ENCODE peak calls at places on chromosomes 5 and 9, in four cellular contexts. Z, G, K and N are unnamed samples. For H3K79me2, the result is how much of the 10 kb centered on the place peaks cover.

GRCh38 chr9:589723-590122 is 251.8 kb upstream of the DMRT1 start:
- DNase-seq in K (peak), G (peak), Z (no peak), N (no peak)

GRCh38 chr9:110049699-110050450 is 158.1 kb downstream of the C9orf152 start:
- DNase-seq in Z (peak), K (peak), G (peak), N (peak)

GRCh38 chr9:133538176-133538575 is 3.7 kb downstream of the ADAMTSL2 start:
- DNase-seq in G (no peak), K (no peak), Z (no peak), N (no peak)

GRCh38 chr9:138009456-138010273 is 132.1 kb downstream of the CACNA1B start:
- DNase-seq in Z (no peak), G (no peak), K (no peak), N (no peak)

GRCh38 chr5:150345716-150346115 is 11.8 kb upstream of the TCOF1 start:
- DNase-seq in G (no peak), Z (no peak), K (no peak), N (no peak)

GRCh38 chr9:73037613-73038012 is 84.8 kb upstream of the ALDH1A1 start:
- DNase-seq in K (no peak), Z (no peak), G (no peak), N (no peak)

GRCh38 chr5:180643191-180643851 is 6.1 kb downstream of the FLT4 start:
- DNase-seq in Z (no peak), G (no peak), K (no peak), N (no peak)

GRCh38 chr5:145752947-145753346 is 82.2 kb downstream of the PRELID2 start:
- DNase-seq in Z (no peak), K (no peak), G (no peak), N (peak)

GRCh38 chr5:180006116-180006515 is 65.4 kb downstream of the RNF130 start:
- DNase-seq in Z (no peak), G (no peak), K (no peak), N (no peak)

GRCh38 chr9:105419981-105420597 is 27.7 kb upstream of the FSD1L start:
- DNase-seq in K (no peak), G (no peak), Z (no peak), N (no peak)

GRCh38 chr5:130034872-130035271 is 130.6 kb downstream of the CHSY3 start:
- DNase-seq in K (no peak), G (no peak), Z (no peak), N (no peak)

GRCh38 chr9:98191615-98192502 is 578 bp downstream of the CORO2A start:
- DNase-seq in G (peak), K (peak), Z (peak), N (peak)

GRCh38 chr9:138068601-138069035 is 191.0 kb downstream of the CACNA1B start:
- DNase-seq in G (no peak), Z (no peak), K (no peak), N (no peak)

GRCh38 chr5:6525910-6526309 is 77.3 kb downstream of the UBE2QL1 start:
- DNase-seq in Z (peak), G (peak), K (peak), N (peak)

GRCh38 chr5:83374547-83374946 is 97.0 kb upstream of the VCAN start:
- DNase-seq in G (no peak), Z (no peak), K (no peak), N (no peak)

GRCh38 chr5:38465702-38466443 is 90.6 kb downstream of the LIFR start:
- DNase-seq in G (no peak), K (no peak), Z (no peak), N (no peak)

GRCh38 chr9:93361995-93362394 is 89.5 kb upstream of the FAM120A start:
- DNase-seq in Z (no peak), K (peak), G (no peak), N (no peak)

GRCh38 chr5:43123887-43124286 is 3.2 kb downstream of the ZNF131 start:
- DNase-seq in G (no peak), Z (no peak), K (no peak), N (no peak)
- H3K79me2 ChIP-seq in G (half or more), Z (half or more), K (half or more), N (half or more)

GRCh38 chr9:34046784-34047379 is 1.8 kb downstream of the UBAP2 start:
- DNase-seq in Z (peak), K (peak), G (peak), N (peak)

GRCh38 chr9:34045903-34046302 is 2.8 kb downstream of the UBAP2 start:
- DNase-seq in Z (no peak), G (no peak), K (no peak), N (no peak)

GRCh38 chr9:34049630-34050384 is 1.1 kb upstream of the UBAP2 start:
- DNase-seq in Z (no peak), K (no peak), G (peak), N (peak)

GRCh38 chr9:34048730-34049629 is at the start of gene UBAP2:
- DNase-seq in K (peak), Z (peak), G (peak), N (peak)

DNA sequence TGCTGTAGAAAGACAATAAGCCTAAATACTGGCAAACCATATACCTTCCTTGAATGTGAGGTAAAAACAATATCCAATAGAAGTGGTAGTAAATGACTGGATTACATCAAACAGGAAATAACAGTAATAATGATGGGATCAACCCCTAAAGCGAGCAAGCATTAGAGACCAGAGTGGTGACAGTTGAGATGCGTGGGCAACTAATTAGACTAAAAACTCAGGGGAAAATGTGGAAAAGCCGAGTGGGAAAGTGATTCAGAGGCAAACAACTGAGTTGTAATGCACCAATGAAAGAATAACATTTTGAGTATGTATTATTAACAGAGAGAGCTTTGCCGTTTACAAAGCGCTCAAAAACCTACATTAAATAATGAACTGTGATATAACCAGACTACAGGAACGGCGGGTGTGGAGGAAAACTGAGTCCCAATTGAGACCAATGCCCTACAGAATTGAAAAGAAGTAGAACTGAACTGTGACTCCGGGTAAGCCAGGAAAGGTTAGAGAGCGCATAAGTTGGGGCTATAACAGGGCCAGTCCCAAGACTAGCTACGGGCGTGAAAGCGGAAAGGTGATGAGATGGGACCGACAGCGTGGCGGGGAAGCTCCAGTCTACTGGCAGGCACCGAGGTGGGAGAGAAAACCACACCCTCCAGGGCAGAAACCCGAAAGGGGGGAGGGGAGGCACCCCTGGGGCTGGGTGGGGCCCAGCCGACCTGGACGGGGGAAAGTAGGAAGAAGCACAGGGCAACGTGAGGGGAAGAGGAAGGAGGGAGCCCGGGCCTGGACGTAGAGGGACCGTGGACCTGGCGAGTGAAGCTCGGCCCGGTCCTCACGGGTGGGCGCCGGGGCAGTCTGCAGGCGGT is 590 bp downstream of the UBAP2 start:
- DNase-seq in G (peak), Z (peak), K (peak), N (peak)
- TF ChIP-seq EZH2phosphoT487 in G (no peak), Z (no peak), K (no peak), N (no peak)

DNA sequence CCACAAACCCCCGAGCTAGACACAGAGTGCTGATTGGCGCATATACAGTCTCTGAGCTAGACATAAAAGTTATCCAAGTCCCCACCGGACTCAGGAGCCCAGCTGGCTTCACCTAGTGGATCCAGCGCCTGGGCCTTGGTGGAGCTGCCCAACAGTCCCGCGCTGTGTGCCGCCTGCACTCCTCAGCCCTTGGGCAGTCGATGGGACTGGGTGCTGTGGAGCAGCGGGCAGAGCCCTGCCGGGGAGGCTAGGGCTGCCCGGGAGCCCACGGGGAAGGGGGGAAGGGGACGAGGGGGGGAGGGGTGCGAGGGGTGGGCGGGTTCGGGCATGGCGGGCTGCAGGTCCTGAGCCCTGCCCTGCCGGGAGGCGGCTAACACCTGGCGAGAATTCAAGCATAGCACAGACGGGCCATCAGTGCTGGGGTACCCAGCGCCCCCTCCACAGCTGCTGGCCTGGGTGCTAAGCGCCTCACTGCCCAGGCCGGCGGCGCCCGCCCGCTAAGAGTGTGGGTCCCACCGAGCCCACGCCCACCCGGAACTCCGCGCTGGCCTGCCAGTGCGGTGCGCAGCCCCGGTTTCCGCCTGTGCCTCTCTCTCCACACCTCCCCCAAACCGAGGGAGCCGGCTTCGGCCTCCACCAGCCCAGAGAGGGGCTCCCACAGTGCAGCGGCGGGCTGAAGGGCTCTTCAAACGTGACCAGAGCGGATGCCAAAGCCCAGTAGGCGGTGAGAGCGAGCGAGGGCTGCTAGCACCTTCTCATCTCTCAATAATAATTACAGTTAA is 391.2 kb upstream of the NUDT12 start:
- DNase-seq in K (no peak), G (no peak), Z (no peak), N (no peak)
- H3K4me2 ChIP-seq in K (no peak), G (no peak), Z (no peak), N (no peak)

GRCh38 chr9:37269221-37269620 is 148.8 kb downstream of the ZCCHC7 start:
- DNase-seq in G (no peak), Z (no peak), K (no peak), N (no peak)
- H3K79me2 ChIP-seq in G (under half), Z (under half), K (half or more), N (under half)